ENCODE peak calls at places on chromosomes 4 and X, in seven cellular contexts. One of them, this sample, is unnamed.

GRCh38 chrX:39470588-39471155 is 627.1 kb downstream of the BCOR start:
- DNase-seq in dorsolateral prefrontal cortex: peak
- DNase-seq in uterus: peak
- DNase-seq in upper lobe of left lung: no peak
- DNase-seq in iPS DF 6.9: no peak
- DNase-seq in stomach: no peak
- DNase-seq in PC-3: no peak
- DNase-seq in this sample: no peak

GRCh38 chr4:76197971-76198410 is 15.6 kb downstream of the SCARB2 start:
- DNase-seq in dorsolateral prefrontal cortex: peak
- DNase-seq in uterus: peak
- DNase-seq in upper lobe of left lung: peak
- DNase-seq in iPS DF 6.9: no peak
- DNase-seq in stomach: no peak
- DNase-seq in PC-3: no peak
- DNase-seq in this sample: no peak

GRCh38 chrX:80765226-80765625 is 44.5 kb downstream of the BRWD3 start:
- DNase-seq in dorsolateral prefrontal cortex: no peak
- DNase-seq in uterus: no peak
- DNase-seq in upper lobe of left lung: no peak
- DNase-seq in iPS DF 6.9: no peak
- DNase-seq in stomach: no peak
- DNase-seq in PC-3: peak
- DNase-seq in this sample: no peak

GRCh38 chr4:147843162-147843561 is 111.3 kb downstream of the ARHGAP10 start:
- DNase-seq in dorsolateral prefrontal cortex: no peak
- DNase-seq in uterus: no peak
- DNase-seq in upper lobe of left lung: no peak
- DNase-seq in iPS DF 6.9: no peak
- DNase-seq in stomach: no peak
- DNase-seq in PC-3: peak
- DNase-seq in this sample: no peak

GRCh38 chr4:17939061-17939460 is 82.5 kb downstream of the LCORL start:
- DNase-seq in dorsolateral prefrontal cortex: no peak
- DNase-seq in uterus: no peak
- DNase-seq in upper lobe of left lung: no peak
- DNase-seq in iPS DF 6.9: no peak
- DNase-seq in stomach: no peak
- DNase-seq in PC-3: no peak
- DNase-seq in this sample: no peak

GRCh38 chr4:173130671-173131070 is 37.9 kb upstream of the GALNT7 start:
- DNase-seq in dorsolateral prefrontal cortex: no peak
- DNase-seq in uterus: no peak
- DNase-seq in upper lobe of left lung: no peak
- DNase-seq in iPS DF 6.9: no peak
- DNase-seq in stomach: no peak
- DNase-seq in PC-3: no peak
- DNase-seq in this sample: no peak

GRCh38 chr4:7067523-7068278 is at the start of gene GRPEL1:
- DNase-seq in dorsolateral prefrontal cortex: peak
- DNase-seq in uterus: peak
- DNase-seq in upper lobe of left lung: peak
- DNase-seq in iPS DF 6.9: peak
- DNase-seq in stomach: peak
- DNase-seq in PC-3: peak
- DNase-seq in this sample: peak

GRCh38 chrX:38664285-38664684 is 102.9 kb downstream of the TSPAN7 start:
- DNase-seq in dorsolateral prefrontal cortex: no peak
- DNase-seq in uterus: no peak
- DNase-seq in upper lobe of left lung: no peak
- DNase-seq in iPS DF 6.9: no peak
- DNase-seq in stomach: no peak
- DNase-seq in PC-3: peak
- DNase-seq in this sample: no peak

GRCh38 chrX:119606508-119607389 is 525 bp upstream of the NKRF start:
- DNase-seq in dorsolateral prefrontal cortex: no peak
- DNase-seq in uterus: no peak
- DNase-seq in upper lobe of left lung: no peak
- DNase-seq in iPS DF 6.9: no peak
- DNase-seq in stomach: no peak
- DNase-seq in PC-3: no peak
- DNase-seq in this sample: no peak

GRCh38 chrX:151153086-151153485 is 23.3 kb upstream of the GPR50 start:
- DNase-seq in dorsolateral prefrontal cortex: no peak
- DNase-seq in uterus: no peak
- DNase-seq in upper lobe of left lung: no peak
- DNase-seq in iPS DF 6.9: no peak
- DNase-seq in stomach: no peak
- DNase-seq in PC-3: peak
- DNase-seq in this sample: no peak

GRCh38 chr4:128574706-128575105 is 234.8 kb upstream of the JADE1 start:
- DNase-seq in dorsolateral prefrontal cortex: peak
- DNase-seq in uterus: peak
- DNase-seq in upper lobe of left lung: no peak
- DNase-seq in iPS DF 6.9: peak
- DNase-seq in stomach: peak
- DNase-seq in PC-3: peak
- DNase-seq in this sample: peak

GRCh38 chr4:13611283-13611842 is 16.2 kb downstream of the BOD1L1 start:
- DNase-seq in dorsolateral prefrontal cortex: no peak
- DNase-seq in uterus: no peak
- DNase-seq in upper lobe of left lung: no peak
- DNase-seq in iPS DF 6.9: no peak
- DNase-seq in stomach: no peak
- DNase-seq in PC-3: no peak
- DNase-seq in this sample: no peak

GRCh38 chrX:48702716-48703115 is 6.2 kb downstream of the SUV39H1 start:
- DNase-seq in dorsolateral prefrontal cortex: no peak
- DNase-seq in uterus: no peak
- DNase-seq in upper lobe of left lung: no peak
- DNase-seq in iPS DF 6.9: no peak
- DNase-seq in stomach: no peak
- DNase-seq in PC-3: no peak
- DNase-seq in this sample: no peak

GRCh38 chr4:52643846-52644245 is 15.3 kb downstream of the USP46 start:
- DNase-seq in dorsolateral prefrontal cortex: peak
- DNase-seq in uterus: peak
- DNase-seq in upper lobe of left lung: no peak
- DNase-seq in iPS DF 6.9: no peak
- DNase-seq in stomach: peak
- DNase-seq in PC-3: peak
- DNase-seq in this sample: no peak

GRCh38 chrX:1390621-1391369 is 1.1 kb downstream of the SLC25A6 start:
- DNase-seq in dorsolateral prefrontal cortex: no peak
- DNase-seq in uterus: no peak
- DNase-seq in upper lobe of left lung: no peak
- DNase-seq in iPS DF 6.9: no peak
- DNase-seq in stomach: peak
- DNase-seq in PC-3: no peak
- DNase-seq in this sample: no peak

GRCh38 chrX:18394477-18394876 is 30.9 kb upstream of the CDKL5 start:
- DNase-seq in dorsolateral prefrontal cortex: no peak
- DNase-seq in uterus: no peak
- DNase-seq in upper lobe of left lung: no peak
- DNase-seq in iPS DF 6.9: no peak
- DNase-seq in stomach: no peak
- DNase-seq in PC-3: no peak
- DNase-seq in this sample: no peak

GRCh38 chrX:71541546-71542022 is 8.7 kb downstream of the OGT start:
- DNase-seq in dorsolateral prefrontal cortex: no peak
- DNase-seq in uterus: no peak
- DNase-seq in upper lobe of left lung: no peak
- DNase-seq in iPS DF 6.9: no peak
- DNase-seq in stomach: no peak
- DNase-seq in PC-3: peak
- DNase-seq in this sample: no peak

GRCh38 chr4:126895988-126896570 is 736.7 kb upstream of the INTU start:
- DNase-seq in dorsolateral prefrontal cortex: no peak
- DNase-seq in uterus: no peak
- DNase-seq in upper lobe of left lung: no peak
- DNase-seq in iPS DF 6.9: no peak
- DNase-seq in stomach: no peak
- DNase-seq in PC-3: no peak
- DNase-seq in this sample: no peak

GRCh38 chrX:68183612-68184214 is 249.6 kb downstream of the OPHN1 start:
- DNase-seq in dorsolateral prefrontal cortex: no peak
- DNase-seq in uterus: no peak
- DNase-seq in upper lobe of left lung: no peak
- DNase-seq in iPS DF 6.9: no peak
- DNase-seq in stomach: no peak
- DNase-seq in PC-3: peak
- DNase-seq in this sample: no peak

GRCh38 chr4:5802565-5802964 is 90.3 kb downstream of the CRMP1 start:
- DNase-seq in dorsolateral prefrontal cortex: no peak
- DNase-seq in uterus: no peak
- DNase-seq in upper lobe of left lung: no peak
- DNase-seq in iPS DF 6.9: no peak
- DNase-seq in stomach: no peak
- DNase-seq in PC-3: no peak
- DNase-seq in this sample: no peak

GRCh38 chr4:128310266-128310697 is 22.7 kb upstream of the PGRMC2 start:
- DNase-seq in dorsolateral prefrontal cortex: no peak
- DNase-seq in uterus: no peak
- DNase-seq in upper lobe of left lung: no peak
- DNase-seq in iPS DF 6.9: no peak
- DNase-seq in stomach: no peak
- DNase-seq in PC-3: no peak
- DNase-seq in this sample: no peak

GRCh38 chr4:52868138-52868537 is 6.0 kb downstream of the RASL11B start:
- DNase-seq in dorsolateral prefrontal cortex: peak
- DNase-seq in uterus: peak
- DNase-seq in upper lobe of left lung: peak
- DNase-seq in iPS DF 6.9: no peak
- DNase-seq in stomach: no peak
- DNase-seq in PC-3: no peak
- DNase-seq in this sample: no peak

GRCh38 chrX:135345328-135345645 is 36.0 kb downstream of the ETDC start:
- DNase-seq in dorsolateral prefrontal cortex: peak
- DNase-seq in uterus: peak
- DNase-seq in upper lobe of left lung: no peak
- DNase-seq in iPS DF 6.9: no peak
- DNase-seq in stomach: peak
- DNase-seq in PC-3: peak
- DNase-seq in this sample: no peak

DNA sequence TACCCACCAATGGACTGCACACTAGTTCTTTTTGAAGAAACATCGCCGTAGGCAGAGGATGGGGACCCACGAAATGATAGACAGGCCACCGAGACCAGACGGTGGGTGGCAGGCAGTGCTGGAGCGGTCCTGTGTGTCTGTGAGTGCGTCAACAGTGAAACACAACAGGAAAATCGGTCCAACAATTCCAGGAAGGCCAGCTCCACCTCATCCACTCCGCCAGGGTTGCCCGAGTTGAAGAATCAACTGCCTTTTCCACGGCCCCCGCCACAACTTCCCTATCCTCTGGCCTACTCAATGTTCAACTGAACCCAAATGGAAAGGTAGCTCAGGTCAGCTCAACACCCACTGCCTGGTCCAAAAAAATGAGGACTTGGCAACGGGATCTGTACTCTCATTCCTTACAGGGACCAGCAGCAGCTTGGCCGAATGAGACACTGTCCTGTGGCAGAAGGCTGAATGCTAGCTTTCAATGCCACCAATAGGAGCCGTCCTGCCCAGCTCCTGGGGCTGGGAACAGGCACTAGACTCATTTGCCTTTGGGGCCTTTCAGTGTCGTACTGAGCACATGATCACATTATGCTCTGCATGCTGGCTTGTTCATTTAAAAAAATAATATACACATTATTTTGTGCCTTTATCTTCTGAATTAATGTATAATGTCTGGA is 43.5 kb downstream of the MID1 start:
- DNase-seq in dorsolateral prefrontal cortex: no peak
- DNase-seq in uterus: no peak
- DNase-seq in upper lobe of left lung: peak
- DNase-seq in iPS DF 6.9: no peak
- DNase-seq in stomach: no peak
- DNase-seq in PC-3: no peak
- DNase-seq in this sample: no peak
- H3K27ac ChIP-seq in dorsolateral prefrontal cortex: no peak
- H3K27ac ChIP-seq in uterus: peak
- H3K27ac ChIP-seq in upper lobe of left lung: peak
- H3K27ac ChIP-seq in iPS DF 6.9: no peak
- H3K27ac ChIP-seq in stomach: no peak
- H3K27ac ChIP-seq in PC-3: no peak
- H3K27ac ChIP-seq in this sample: no peak

GRCh38 chr4:156941940-156942548 is 29.6 kb downstream of the PDGFC start:
- DNase-seq in dorsolateral prefrontal cortex: no peak
- DNase-seq in uterus: peak
- DNase-seq in upper lobe of left lung: no peak
- DNase-seq in iPS DF 6.9: peak
- DNase-seq in stomach: peak
- DNase-seq in PC-3: peak
- DNase-seq in this sample: no peak
- H3K27ac ChIP-seq in dorsolateral prefrontal cortex: no peak
- H3K27ac ChIP-seq in uterus: peak
- H3K27ac ChIP-seq in upper lobe of left lung: no peak
- H3K27ac ChIP-seq in iPS DF 6.9: no peak
- H3K27ac ChIP-seq in stomach: peak
- H3K27ac ChIP-seq in PC-3: peak
- H3K27ac ChIP-seq in this sample: no peak

GRCh38 chr4:88033309-88033708 is 25.9 kb downstream of the PKD2 start:
- DNase-seq in dorsolateral prefrontal cortex: no peak
- DNase-seq in uterus: no peak
- DNase-seq in upper lobe of left lung: no peak
- DNase-seq in iPS DF 6.9: peak
- DNase-seq in stomach: peak
- DNase-seq in PC-3: peak
- DNase-seq in this sample: no peak

GRCh38 chr4:88029556-88029955 is 22.1 kb downstream of the PKD2 start:
- DNase-seq in dorsolateral prefrontal cortex: no peak
- DNase-seq in uterus: no peak
- DNase-seq in upper lobe of left lung: no peak
- DNase-seq in iPS DF 6.9: no peak
- DNase-seq in stomach: no peak
- DNase-seq in PC-3: no peak
- DNase-seq in this sample: no peak

GRCh38 chr4:88028961-88029360 is 21.5 kb downstream of the PKD2 start:
- DNase-seq in dorsolateral prefrontal cortex: no peak
- DNase-seq in uterus: no peak
- DNase-seq in upper lobe of left lung: no peak
- DNase-seq in iPS DF 6.9: no peak
- DNase-seq in stomach: no peak
- DNase-seq in PC-3: no peak
- DNase-seq in this sample: no peak

GRCh38 chr4:88030565-88031310 is 23.3 kb downstream of the PKD2 start:
- DNase-seq in dorsolateral prefrontal cortex: no peak
- DNase-seq in uterus: no peak
- DNase-seq in upper lobe of left lung: no peak
- DNase-seq in iPS DF 6.9: no peak
- DNase-seq in stomach: no peak
- DNase-seq in PC-3: no peak
- DNase-seq in this sample: no peak

GRCh38 chr4:88027611-88028608 is 20.5 kb downstream of the PKD2 start:
- DNase-seq in dorsolateral prefrontal cortex: no peak
- DNase-seq in uterus: no peak
- DNase-seq in upper lobe of left lung: no peak
- DNase-seq in iPS DF 6.9: no peak
- DNase-seq in stomach: no peak
- DNase-seq in PC-3: peak
- DNase-seq in this sample: no peak
- H3K27ac ChIP-seq in dorsolateral prefrontal cortex: peak
- H3K27ac ChIP-seq in uterus: peak
- H3K27ac ChIP-seq in upper lobe of left lung: no peak
- H3K27ac ChIP-seq in iPS DF 6.9: no peak
- H3K27ac ChIP-seq in stomach: no peak
- H3K27ac ChIP-seq in PC-3: peak
- H3K27ac ChIP-seq in this sample: no peak

GRCh38 chr4:87910795-87911194 is 64.7 kb upstream of the SPP1 start:
- DNase-seq in dorsolateral prefrontal cortex: no peak
- DNase-seq in uterus: no peak
- DNase-seq in upper lobe of left lung: no peak
- DNase-seq in iPS DF 6.9: no peak
- DNase-seq in stomach: no peak
- DNase-seq in PC-3: no peak
- DNase-seq in this sample: no peak
- H3K27ac ChIP-seq in dorsolateral prefrontal cortex: peak
- H3K27ac ChIP-seq in uterus: no peak
- H3K27ac ChIP-seq in upper lobe of left lung: no peak
- H3K27ac ChIP-seq in iPS DF 6.9: no peak
- H3K27ac ChIP-seq in stomach: no peak
- H3K27ac ChIP-seq in PC-3: no peak
- H3K27ac ChIP-seq in this sample: no peak

This sample was measured in CD8-positive, alpha-beta T cell.